ENCODE peak calls at places on chromosomes 3 and 15, in four cellular contexts. E is T-helper 1 cell, W is astrocyte of the spinal cord, Y is tibial artery. R is an unnamed sample.

GRCh38 chr3:110677506-110677905 is 394.1 kb upstream of the NECTIN3 start:
- DNase-seq in E (no peak), Y (no peak), W (peak; percentile 38), R (no peak)

GRCh38 chr15:38354321-38354929 is 99.5 kb upstream of the FAM98B start:
- DNase-seq in E (no peak), W (peak; percentile 81), Y (peak; percentile 68), R (peak; percentile 70)

GRCh38 chr3:145017959-145018358 is 1046.3 kb downstream of the DIPK2A start:
- DNase-seq in Y (no peak), W (peak; percentile 68), E (no peak), R (no peak)

GRCh38 chr15:92647467-92648163 is 8.0 kb downstream of the FAM174B start:
- DNase-seq in Y (no peak), W (no peak), E (no peak), R (no peak)

GRCh38 chr15:83559310-83559966 is 94.5 kb upstream of the ADAMTSL3 start:
- DNase-seq in W (peak; percentile 56), Y (no peak), E (no peak), R (no peak)

GRCh38 chr3:56222866-56223265 is 245.4 kb downstream of the ERC2 start:
- DNase-seq in W (no peak), E (no peak), Y (no peak), R (no peak)

GRCh38 chr3:111539351-111540331 is 2.4 kb upstream of the CD96 start:
- DNase-seq in Y (no peak), W (peak; percentile 69), E (peak; percentile 26), R (no peak)

GRCh38 chr3:96646596-96646995 is 167.8 kb upstream of the EPHA6 start:
- DNase-seq in W (no peak), E (no peak), Y (no peak), R (no peak)

GRCh38 chr15:90860942-90861675 is 7.3 kb upstream of the FURIN start:
- DNase-seq in E (no peak), W (peak; percentile 85), Y (no peak), R (no peak)

GRCh38 chr15:87935583-87935982 is 321.0 kb downstream of the NTRK3 start:
- DNase-seq in Y (peak; percentile 63), W (no peak), E (no peak), R (no peak)

GRCh38 chr3:2921903-2922302 is 188.3 kb downstream of the IL5RA start:
- DNase-seq in W (peak; percentile 5), Y (no peak), E (no peak), R (no peak)

GRCh38 chr15:27670481-27670880 is 428.6 kb downstream of the OCA2 start:
- DNase-seq in W (peak; percentile 50), Y (no peak), E (no peak), R (no peak)

GRCh38 chr3:65483475-65483874 is 555.2 kb downstream of the MAGI1 start:
- DNase-seq in W (peak; percentile 30), Y (peak; percentile 74), E (no peak), R (no peak)

GRCh38 chr15:67070150-67070549 is 4.7 kb downstream of the SMAD3 start:
- DNase-seq in W (no peak), Y (no peak), E (no peak), R (no peak)

GRCh38 chr3:4983739-4984510 is 4.7 kb downstream of the BHLHE40 start:
- DNase-seq in W (peak; percentile 94), Y (peak; percentile 81), E (peak; percentile 64), R (no peak)

GRCh38 chr3:136974670-136975069 is 16.9 kb downstream of the IL20RB start:
- DNase-seq in W (no peak), E (no peak), Y (no peak), R (no peak)

GRCh38 chr3:25480811-25481210 is 52.7 kb downstream of the RARB start:
- DNase-seq in E (no peak), W (no peak), Y (no peak), R (no peak)

GRCh38 chr3:17183951-17184550 is 299.3 kb downstream of the PLCL2 start:
- DNase-seq in Y (no peak), W (peak; percentile 60), E (no peak), R (no peak)

GRCh38 chr15:55703873-55704285 is 39.1 kb downstream of the PRTG start:
- DNase-seq in E (no peak), W (peak; percentile 21), Y (no peak), R (no peak)

GRCh38 chr3:151550025-151550618 is 89.3 kb upstream of the IGSF10 start:
- DNase-seq in Y (no peak), W (no peak), E (no peak), R (no peak)

R was measured in sciatic nerve.